ENCODE peak calls at places on chromosome 6, in four cellular contexts. U, V, S and L are unnamed samples.

GRCh38 chr6:3825851-3826581 is 23.2 kb upstream of the FAM50B start:
- DNase-seq in U (no peak), V (peak), S (peak), L (peak)

GRCh38 chr6:150201791-150202329 is 59.0 kb downstream of the PPP1R14C start:
- DNase-seq in S (no peak), U (no peak), V (no peak), L (no peak)

GRCh38 chr6:170093658-170094596 is 197.0 kb downstream of the DLL1 start:
- DNase-seq in U (no peak), S (no peak), V (no peak), L (no peak)

GRCh38 chr6:56515081-56515905 is 127.4 kb downstream of the DST start:
- DNase-seq in V (no peak), U (no peak), S (no peak), L (no peak)

GRCh38 chr6:34070315-34071110 is 75.4 kb downstream of the GRM4 start:
- DNase-seq in U (no peak), V (no peak), S (peak), L (no peak)

GRCh38 chr6:168201799-168202198 is 117.8 kb downstream of the DACT2 start:
- DNase-seq in V (no peak), U (no peak), S (no peak), L (no peak)

GRCh38 chr6:56311086-56311485 is 63.7 kb upstream of the COL21A1 start:
- DNase-seq in U (no peak), S (peak), V (no peak), L (no peak)

GRCh38 chr6:105926318-105926717 is 159.8 kb upstream of the PRDM1 start:
- DNase-seq in U (no peak), S (no peak), V (no peak), L (no peak)

GRCh38 chr6:14464049-14464448 is 346.5 kb downstream of the CD83 start:
- DNase-seq in S (peak), U (no peak), V (no peak), L (no peak)

GRCh38 chr6:45969026-45969425 is 46.6 kb downstream of the CLIC5 start:
- DNase-seq in S (no peak), U (no peak), V (no peak), L (no peak)

GRCh38 chr6:122365775-122366403 is 33.6 kb upstream of the HSF2 start:
- DNase-seq in S (no peak), U (no peak), V (no peak), L (no peak)

GRCh38 chr6:159913375-159913774 is 22.6 kb downstream of the MAS1 start:
- DNase-seq in S (no peak), V (no peak), U (no peak), L (no peak)

GRCh38 chr6:147167576-147168461 is 36.4 kb upstream of the STXBP5 start:
- DNase-seq in V (no peak), U (no peak), S (no peak), L (no peak)

GRCh38 chr6:80151641-80152040 is 45.2 kb downstream of the BCKDHB start:
- DNase-seq in U (no peak), S (no peak), V (no peak), L (no peak)

GRCh38 chr6:3075522-3076113 is 7.3 kb downstream of the RIPK1 start:
- DNase-seq in U (no peak), V (no peak), S (peak), L (no peak)

GRCh38 chr6:139124887-139125672 is 9.8 kb upstream of the HECA start:
- DNase-seq in S (peak), U (peak), V (peak), L (peak)

GRCh38 chr6:30160391-30160790 is 620 bp downstream of the TRIM10 start:
- DNase-seq in S (no peak), U (no peak), V (no peak), L (no peak)

GRCh38 chr6:14211596-14211961 is 94.0 kb downstream of the CD83 start:
- DNase-seq in V (peak), U (no peak), S (peak), L (no peak)

GRCh38 chr6:84003140-84003539 is 30.4 kb upstream of the MRAP2 start:
- DNase-seq in S (no peak), U (no peak), V (no peak), L (no peak)

GRCh38 chr6:28769626-28770402 is 154.0 kb downstream of the TRIM27 start:
- DNase-seq in S (peak), V (no peak), U (no peak), L (peak)

GRCh38 chr6:134431306-134431919 is 113.5 kb upstream of the SGK1 start:
- DNase-seq in S (no peak), V (no peak), U (no peak), L (no peak)

GRCh38 chr6:112188906-112189305 is 65.5 kb downstream of the LAMA4 start:
- DNase-seq in S (no peak), V (no peak), U (no peak), L (no peak)

GRCh38 chr6:132025468-132025867 is 74.3 kb upstream of the CCN2 start:
- DNase-seq in S (no peak), V (no peak), U (no peak), L (no peak)

GRCh38 chr6:132021552-132022375 is 70.6 kb upstream of the CCN2 start:
- DNase-seq in U (no peak), V (no peak), S (no peak), L (no peak)

GRCh38 chr6:132020138-132020551 is 69.0 kb upstream of the CCN2 start:
- DNase-seq in S (no peak), V (peak), U (no peak), L (no peak)

GRCh38 chr6:132017921-132018320 is 66.7 kb upstream of the CCN2 start:
- DNase-seq in V (no peak), S (no peak), U (no peak), L (no peak)

DNA sequence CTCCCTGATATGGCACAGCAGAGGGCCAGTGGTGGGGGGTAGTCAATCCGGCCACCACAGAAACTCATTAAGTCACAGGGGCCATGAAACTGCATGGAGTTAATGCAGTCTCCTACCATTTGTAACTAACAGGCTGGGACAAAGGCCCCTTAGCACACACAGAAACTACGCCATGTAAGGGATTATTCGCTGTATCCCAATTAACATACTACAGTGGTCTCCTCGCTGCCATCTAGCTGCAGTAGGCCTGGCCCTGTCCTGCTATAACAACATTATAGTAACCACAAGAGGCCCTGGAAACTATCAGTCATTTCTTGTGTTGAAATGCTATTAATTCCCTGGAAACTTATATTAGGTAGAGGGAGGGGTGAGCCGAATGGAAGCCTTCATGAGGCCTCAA is 72.3 kb upstream of the CCN2 start:
- DNase-seq in U (no peak), S (no peak), V (no peak), L (no peak)
- TF ChIP-seq CTCF in U (no peak), S (no peak), V (no peak), L (no peak)

GRCh38 chr6:25927177-25927576 is 3.3 kb downstream of the SLC17A2 start:
- DNase-seq in S (no peak), U (no peak), V (no peak), L (no peak)
- TF ChIP-seq CTCF in S (no peak), U (no peak), V (no peak), L (no peak)

DNA sequence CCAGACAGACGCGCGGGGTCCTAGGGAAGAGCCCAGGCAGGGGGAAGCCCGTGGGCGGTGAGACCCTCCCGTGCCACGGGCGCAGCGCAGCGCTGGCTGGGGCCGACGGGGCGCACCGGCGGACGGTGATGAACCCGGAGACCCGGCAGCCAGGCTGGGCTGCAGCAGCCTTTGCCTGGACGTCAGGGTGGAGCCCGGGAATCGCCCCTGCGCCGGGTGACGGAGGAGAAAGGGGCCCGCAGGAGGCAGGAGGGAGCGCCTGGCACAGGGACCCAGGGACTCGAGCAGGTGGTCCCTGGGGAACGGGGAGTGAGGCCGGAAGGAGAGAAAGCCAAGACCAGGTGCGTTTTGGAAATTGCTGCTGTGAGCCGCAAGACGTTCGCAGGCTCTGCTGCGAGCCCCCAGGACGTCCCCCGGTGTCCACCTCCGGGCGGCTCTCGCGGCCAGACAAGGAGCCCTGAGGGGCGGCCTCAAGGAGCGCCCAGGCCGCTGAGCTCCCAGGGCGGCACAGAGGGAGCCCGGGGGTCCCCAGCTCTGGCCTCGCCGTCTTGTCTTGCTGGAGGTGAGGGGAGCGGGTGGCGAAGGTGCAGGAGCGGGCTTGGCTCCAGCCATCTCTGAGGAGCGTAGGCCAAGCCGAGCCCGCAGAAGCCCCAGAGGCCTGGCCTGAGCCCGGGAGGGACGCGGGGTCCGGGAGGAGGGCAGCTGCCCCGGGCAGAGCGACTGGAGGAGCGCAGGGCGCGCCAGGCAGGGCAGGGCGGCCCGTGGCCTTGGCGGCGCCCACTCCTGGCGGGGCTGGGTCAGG is 191.2 kb upstream of the PDE10A start:
- DNase-seq in S (no peak), U (no peak), V (no peak), L (no peak)
- TF ChIP-seq CTCF in S (no peak), U (no peak), V (no peak), L (no peak)

GRCh38 chr6:68473433-68474210 is 161.5 kb upstream of the ADGRB3 start:
- DNase-seq in V (no peak), U (no peak), S (no peak), L (no peak)

GRCh38 chr6:68468244-68468884 is 166.7 kb upstream of the ADGRB3 start:
- DNase-seq in S (peak), V (no peak), U (no peak), L (no peak)
- TF ChIP-seq CTCF in S (no peak), V (no peak), U (no peak), L (no peak)